ENCODE peak calls at places on chromosomes 3 and 15, in ten cellular contexts. P is Caco-2, F is HCT116, W is fibroblast of the aortic adventitia, U is bronchial epithelial cell, I is stomach, G is uterus, Y is fibroblast of mammary gland, V is AG10803, M is lower leg skin. N is an unnamed sample.

GRCh38 chr3:146589899-146590508 is 15.1 kb downstream of the PLSCR5 start:
- DNase-seq in P (no peak), F (peak), W (peak), U (peak), I (no peak), G (no peak), Y (peak), V (peak), M (no peak), N (no peak)

GRCh38 chr3:16365454-16366128 is 100.6 kb downstream of the OXNAD1 start:
- DNase-seq in P (no peak), F (no peak), W (no peak), U (no peak), I (no peak), G (no peak), Y (no peak), V (no peak), M (no peak), N (no peak)

GRCh38 chr3:29978036-29978435 is 628.4 kb upstream of the TGFBR2 start:
- DNase-seq in P (no peak), F (no peak), W (no peak), U (peak), I (no peak), G (no peak), Y (peak), V (peak), M (no peak), N (no peak)

GRCh38 chr3:62798000-62798399 is 77.2 kb downstream of the CADPS start:
- DNase-seq in P (no peak), F (no peak), W (no peak), U (no peak), I (no peak), G (no peak), Y (no peak), V (no peak), M (no peak), N (no peak)

GRCh38 chr15:43519207-43519606 is 1.8 kb downstream of the MAP1A start:
- DNase-seq in P (no peak), F (no peak), W (no peak), U (no peak), I (no peak), G (no peak), Y (no peak), V (no peak), M (no peak), N (no peak)

GRCh38 chr15:56244811-56245576 is 1.3 kb upstream of the RFX7 start:
- DNase-seq in P (peak), F (no peak), W (peak), U (no peak), I (peak), G (peak), Y (no peak), V (no peak), M (peak), N (no peak)

GRCh38 chr3:135416182-135416581 is 549.3 kb upstream of the PPP2R3A start:
- DNase-seq in P (no peak), F (no peak), W (no peak), U (no peak), I (no peak), G (no peak), Y (no peak), V (no peak), M (no peak), N (no peak)

GRCh38 chr15:51199541-51199940 is 104.8 kb upstream of the TNFAIP8L3 start:
- DNase-seq in P (no peak), F (no peak), W (no peak), U (no peak), I (no peak), G (no peak), Y (no peak), V (no peak), M (no peak), N (no peak)

GRCh38 chr3:189123595-189124387 is 48.0 kb upstream of the TPRG1 start:
- DNase-seq in P (no peak), F (no peak), W (peak), U (no peak), I (no peak), G (peak), Y (no peak), V (no peak), M (no peak), N (peak)

GRCh38 chr15:90640862-90641261 is 76.3 kb upstream of the BLM start:
- DNase-seq in P (no peak), F (no peak), W (no peak), U (no peak), I (no peak), G (no peak), Y (no peak), V (no peak), M (no peak), N (no peak)

GRCh38 chr15:90644526-90644925 is 72.6 kb upstream of the BLM start:
- DNase-seq in P (no peak), F (no peak), W (no peak), U (no peak), I (no peak), G (no peak), Y (no peak), V (no peak), M (no peak), N (no peak)

GRCh38 chr15:90641581-90642463 is 75.3 kb upstream of the BLM start:
- DNase-seq in P (no peak), F (no peak), W (no peak), U (no peak), I (no peak), G (no peak), Y (no peak), V (no peak), M (no peak), N (no peak)

GRCh38 chr15:90643301-90643632 is 73.9 kb upstream of the BLM start:
- DNase-seq in P (no peak), F (no peak), W (no peak), U (no peak), I (no peak), G (no peak), Y (no peak), V (no peak), M (no peak), N (no peak)

GRCh38 chr15:90642464-90643300 is 74.5 kb upstream of the BLM start:
- DNase-seq in P (no peak), F (no peak), W (no peak), U (no peak), I (no peak), G (no peak), Y (no peak), V (no peak), M (no peak), N (no peak)
- TF ChIP-seq CTCF in P (no peak), F (peak), W (no peak), U (peak), I (no peak), G (no peak), Y (peak), V (peak), M (no peak), N (no peak)

DNA sequence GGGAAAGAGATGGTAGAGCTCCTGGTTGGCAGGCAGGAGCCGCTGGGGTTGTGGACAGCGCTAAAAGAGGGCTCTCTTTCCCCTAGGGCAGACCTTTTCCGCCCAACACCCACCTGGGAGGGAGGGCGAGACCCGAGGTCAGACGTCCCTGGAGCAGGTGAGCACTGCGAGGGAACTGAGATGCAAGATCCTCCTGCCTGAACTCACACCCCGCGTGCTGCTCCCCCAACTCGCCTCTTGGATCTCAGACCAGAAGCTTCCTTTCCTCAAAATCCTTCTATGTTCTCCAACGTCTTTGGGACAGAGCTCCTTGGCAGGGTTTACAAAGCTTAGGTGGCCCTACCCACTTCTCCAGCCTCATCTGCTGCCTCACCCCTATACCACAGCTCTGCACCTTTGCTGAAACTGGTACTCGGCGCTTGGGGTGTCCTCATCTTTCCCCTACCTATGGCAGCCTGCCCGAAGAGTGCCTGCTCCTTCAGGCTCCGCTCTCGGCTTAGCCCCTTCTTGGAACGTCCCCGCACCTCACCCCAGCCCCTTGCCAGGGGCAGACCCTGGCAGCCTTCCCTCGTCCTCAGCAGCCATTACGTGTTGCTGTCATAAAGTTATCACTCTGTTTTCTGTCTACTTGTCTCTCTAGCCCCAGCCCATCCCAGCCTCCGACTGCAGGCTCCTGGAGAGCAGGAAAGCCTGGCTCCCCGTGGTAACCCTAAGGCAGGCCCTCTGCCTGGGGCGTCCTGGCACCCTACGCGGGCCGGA is 5.2 kb upstream of the BAHD1 start:
- DNase-seq in P (no peak), F (no peak), W (no peak), U (no peak), I (no peak), G (no peak), Y (no peak), V (no peak), M (no peak), N (peak)
- H3K4me3 ChIP-seq in P (peak), F (no peak), W (no peak), U (peak), I (peak), G (peak), Y (no peak), V (no peak), M (no peak), N (peak)

GRCh38 chr3:190865828-190866227 is 3.3 kb upstream of the GMNC start:
- DNase-seq in P (no peak), F (no peak), W (no peak), U (peak), I (no peak), G (no peak), Y (peak), V (no peak), M (no peak), N (no peak)
- TF ChIP-seq CTCF in P (no peak), F (peak), W (no peak), U (no peak), I (no peak), G (no peak), Y (no peak), V (no peak), M (no peak), N (no peak)

DNA sequence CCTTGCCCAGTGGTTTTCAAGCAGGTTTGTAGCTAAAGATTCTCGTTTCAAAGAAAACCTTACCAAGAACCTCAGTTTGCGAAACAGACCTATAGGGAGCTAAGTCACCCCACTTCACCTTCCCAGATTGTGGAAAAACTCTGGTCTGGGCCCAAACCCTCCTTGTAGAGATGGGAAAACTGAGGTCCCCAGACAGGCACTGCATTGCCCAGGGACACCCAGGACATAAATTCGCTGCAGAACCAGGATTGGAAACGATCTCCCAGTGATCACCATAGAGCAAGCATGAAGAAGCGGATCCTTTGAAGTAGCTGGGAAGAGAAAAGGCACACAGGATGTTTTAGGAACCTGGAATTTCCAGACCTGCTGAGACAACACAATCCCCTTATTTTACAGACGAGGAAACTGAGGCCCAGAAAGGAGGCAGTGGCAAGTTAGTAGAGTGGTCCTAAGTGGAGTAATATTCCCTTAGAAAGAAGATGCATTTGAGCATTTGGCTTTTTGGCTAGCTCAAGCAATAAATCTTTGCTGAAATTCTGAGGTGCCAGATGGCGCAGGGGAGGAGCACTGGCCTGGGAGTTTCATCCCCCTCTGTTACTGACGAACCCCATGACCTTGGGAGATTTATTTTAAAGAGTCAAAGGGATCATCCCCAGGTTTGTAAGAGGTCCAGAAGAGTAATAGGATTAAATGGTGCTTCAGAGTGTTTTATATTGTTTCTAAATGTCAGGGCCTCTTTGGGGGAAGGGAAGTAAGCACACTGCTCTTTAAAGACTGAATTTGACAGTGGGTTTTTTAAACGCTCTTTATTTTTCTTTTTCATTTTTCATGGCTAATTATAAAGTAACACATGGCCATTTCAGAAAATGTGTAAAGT is 85.3 kb upstream of the PIAS1 start:
- DNase-seq in P (no peak), F (no peak), W (no peak), U (no peak), I (no peak), G (peak), Y (no peak), V (no peak), M (no peak), N (no peak)
- H3K4me3 ChIP-seq in P (peak), F (no peak), W (peak), U (no peak), I (peak), G (peak), Y (no peak), V (no peak), M (no peak), N (peak)

GRCh38 chr3:123652346-123652984 is 67.6 kb upstream of the HACD2 start:
- DNase-seq in P (peak), F (peak), W (peak), U (peak), I (peak), G (peak), Y (peak), V (peak), M (peak), N (peak)
- TF ChIP-seq CTCF in P (peak), F (peak), W (peak), U (peak), I (no peak), G (peak), Y (peak), V (peak), M (no peak), N (peak)

GRCh38 chr15:67825880-67826716 is 789 bp downstream of the SKOR1 start:
- DNase-seq in P (no peak), F (no peak), W (no peak), U (no peak), I (no peak), G (no peak), Y (no peak), V (no peak), M (no peak), N (peak)

GRCh38 chr15:67826717-67827560 is 1.6 kb downstream of the SKOR1 start:
- DNase-seq in P (no peak), F (no peak), W (no peak), U (no peak), I (no peak), G (no peak), Y (no peak), V (no peak), M (no peak), N (no peak)

GRCh38 chr15:67823371-67824156 is 1.7 kb upstream of the SKOR1 start:
- DNase-seq in P (no peak), F (no peak), W (no peak), U (no peak), I (no peak), G (no peak), Y (no peak), V (no peak), M (no peak), N (no peak)

GRCh38 chr15:67824157-67824899 is 981 bp upstream of the SKOR1 start:
- DNase-seq in P (no peak), F (no peak), W (no peak), U (no peak), I (no peak), G (no peak), Y (no peak), V (no peak), M (no peak), N (peak)

GRCh38 chr15:67824900-67825879 is at the start of gene SKOR1:
- DNase-seq in P (no peak), F (no peak), W (peak), U (no peak), I (no peak), G (no peak), Y (peak), V (peak), M (no peak), N (peak)
- H3K4me3 ChIP-seq in P (no peak), F (no peak), W (peak), U (peak), I (no peak), G (no peak), Y (no peak), V (peak), M (no peak), N (peak)

GRCh38 chr3:89367166-89367565 is 259.7 kb downstream of the EPHA3 start:
- DNase-seq in P (no peak), F (no peak), W (no peak), U (peak), I (no peak), G (no peak), Y (no peak), V (no peak), M (no peak), N (no peak)
- TF ChIP-seq CTCF in P (no peak), F (no peak), W (no peak), U (no peak), I (no peak), G (no peak), Y (no peak), V (no peak), M (no peak), N (no peak)

GRCh38 chr15:80695911-80696651 is 971 bp downstream of the ABHD17C start:
- DNase-seq in P (no peak), F (no peak), W (peak), U (peak), I (peak), G (peak), Y (peak), V (no peak), M (no peak), N (peak)

GRCh38 chr15:80694624-80695098 is 449 bp upstream of the ABHD17C start:
- DNase-seq in P (no peak), F (no peak), W (peak), U (no peak), I (no peak), G (peak), Y (peak), V (peak), M (no peak), N (peak)

GRCh38 chr15:80698636-80699035 is 3.5 kb downstream of the ABHD17C start:
- DNase-seq in P (no peak), F (no peak), W (no peak), U (no peak), I (no peak), G (no peak), Y (peak), V (no peak), M (no peak), N (no peak)

GRCh38 chr15:80695099-80695910 is at the start of gene ABHD17C:
- DNase-seq in P (peak), F (no peak), W (peak), U (no peak), I (peak), G (peak), Y (peak), V (peak), M (peak), N (peak)

GRCh38 chr15:80697316-80697715 is 2.2 kb downstream of the ABHD17C start:
- DNase-seq in P (no peak), F (no peak), W (no peak), U (no peak), I (no peak), G (no peak), Y (no peak), V (no peak), M (no peak), N (no peak)
- H3K4me3 ChIP-seq in P (peak), F (peak), W (peak), U (peak), I (peak), G (no peak), Y (no peak), V (peak), M (no peak), N (no peak)

DNA sequence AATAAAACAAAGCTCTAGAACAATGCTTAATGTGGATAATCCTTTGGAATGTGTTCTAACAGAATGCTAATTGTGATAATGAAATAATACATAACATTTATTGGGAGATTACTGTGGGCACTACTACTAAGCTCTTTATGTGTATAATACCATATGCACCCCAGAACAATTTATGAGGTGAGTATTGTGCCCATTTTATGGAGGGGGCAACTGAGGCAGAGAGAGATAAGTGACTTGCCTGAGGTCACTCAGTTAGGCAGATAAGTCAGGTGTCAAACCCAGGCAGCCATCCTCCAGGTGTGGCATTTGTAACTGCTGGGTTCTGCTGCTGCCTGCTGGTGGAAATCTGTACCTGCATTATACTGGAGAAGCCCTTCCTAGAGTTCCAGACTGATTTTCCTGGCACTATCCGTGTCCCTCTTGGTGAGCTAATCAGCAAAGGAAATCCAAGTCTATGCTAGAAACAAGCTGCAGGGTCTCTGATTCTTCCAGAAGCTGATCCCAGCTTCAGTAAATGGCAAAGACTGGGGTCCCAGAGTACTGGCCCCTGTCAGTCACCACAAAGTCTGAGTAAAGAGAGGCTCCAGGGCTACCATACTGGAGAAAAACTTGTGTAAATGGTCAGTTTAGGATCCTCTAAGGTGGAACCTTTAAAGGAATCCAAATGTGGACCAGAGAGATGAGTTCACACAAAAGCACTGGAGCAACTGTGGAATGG is 22.6 kb upstream of the RBP1 start:
- DNase-seq in P (peak), F (peak), W (peak), U (peak), I (no peak), G (peak), Y (peak), V (peak), M (no peak), N (no peak)
- TF ChIP-seq CTCF in P (peak), F (peak), W (peak), U (peak), I (no peak), G (peak), Y (peak), V (peak), M (no peak), N (peak)

GRCh38 chr15:71333839-71334238 is 218.6 kb downstream of the THSD4 start:
- DNase-seq in P (no peak), F (no peak), W (peak), U (no peak), I (no peak), G (no peak), Y (peak), V (peak), M (no peak), N (no peak)
- H3K4me3 ChIP-seq in P (no peak), F (no peak), W (no peak), U (no peak), I (no peak), G (no peak), Y (no peak), V (no peak), M (no peak), N (no peak)

N was measured in psoas muscle.